ENCODE peak calls at places on chromosomes 5 and 9, in five cellular contexts. One of them, this sample, is unnamed.

GRCh38 chr9:133583586-133583985 is 25.6 kb downstream of the FAM163B start:
- DNase-seq in stimulated activated CD8-positive, alpha-beta memory T cell treated with anti-CD3 and anti-CD28 coated beads, Interleukin-15, amount 100 ng/mL, for 24 hours: no peak
- DNase-seq in dorsolateral prefrontal cortex: no peak
- DNase-seq in ELR: no peak
- DNase-seq in kidney tubule cell: no peak
- DNase-seq in this sample: no peak

GRCh38 chr5:2753452-2754409 is 2.3 kb upstream of the IRX2 start:
- DNase-seq in kidney tubule cell: no peak
- DNase-seq in ELR: no peak
- DNase-seq in dorsolateral prefrontal cortex: no peak
- DNase-seq in stimulated activated CD8-positive, alpha-beta memory T cell treated with anti-CD3 and anti-CD28 coated beads, Interleukin-15, amount 100 ng/mL, for 24 hours: no peak
- DNase-seq in this sample: no peak

GRCh38 chr5:176679365-176680225 is 32.3 kb downstream of the TSPAN17 start:
- DNase-seq in kidney tubule cell: no peak
- DNase-seq in stimulated activated CD8-positive, alpha-beta memory T cell treated with anti-CD3 and anti-CD28 coated beads, Interleukin-15, amount 100 ng/mL, for 24 hours: no peak
- DNase-seq in ELR: no peak
- DNase-seq in dorsolateral prefrontal cortex: no peak
- DNase-seq in this sample: no peak

GRCh38 chr9:132556701-132557100 is 25.7 kb upstream of the BARHL1 start:
- DNase-seq in stimulated activated CD8-positive, alpha-beta memory T cell treated with anti-CD3 and anti-CD28 coated beads, Interleukin-15, amount 100 ng/mL, for 24 hours: no peak
- DNase-seq in dorsolateral prefrontal cortex: no peak
- DNase-seq in kidney tubule cell: no peak
- DNase-seq in ELR: no peak
- DNase-seq in this sample: no peak

GRCh38 chr9:20728493-20729220 is 44.6 kb downstream of the FOCAD start:
- DNase-seq in stimulated activated CD8-positive, alpha-beta memory T cell treated with anti-CD3 and anti-CD28 coated beads, Interleukin-15, amount 100 ng/mL, for 24 hours: no peak
- DNase-seq in ELR: peak; percentile 8
- DNase-seq in kidney tubule cell: no peak
- DNase-seq in dorsolateral prefrontal cortex: no peak
- DNase-seq in this sample: no peak

GRCh38 chr5:68395844-68396523 is 180.4 kb downstream of the PIK3R1 start:
- DNase-seq in dorsolateral prefrontal cortex: no peak
- DNase-seq in kidney tubule cell: peak; percentile 92
- DNase-seq in stimulated activated CD8-positive, alpha-beta memory T cell treated with anti-CD3 and anti-CD28 coated beads, Interleukin-15, amount 100 ng/mL, for 24 hours: no peak
- DNase-seq in ELR: no peak
- DNase-seq in this sample: peak; percentile 3

GRCh38 chr9:112570731-112571167 is 84.1 kb downstream of the KIAA1958 start:
- DNase-seq in ELR: no peak
- DNase-seq in stimulated activated CD8-positive, alpha-beta memory T cell treated with anti-CD3 and anti-CD28 coated beads, Interleukin-15, amount 100 ng/mL, for 24 hours: no peak
- DNase-seq in dorsolateral prefrontal cortex: peak; percentile 70
- DNase-seq in kidney tubule cell: no peak
- DNase-seq in this sample: no peak

GRCh38 chr5:136073714-136074113 is 44.9 kb downstream of the TGFBI start:
- DNase-seq in ELR: no peak
- DNase-seq in stimulated activated CD8-positive, alpha-beta memory T cell treated with anti-CD3 and anti-CD28 coated beads, Interleukin-15, amount 100 ng/mL, for 24 hours: no peak
- DNase-seq in kidney tubule cell: no peak
- DNase-seq in dorsolateral prefrontal cortex: no peak
- DNase-seq in this sample: no peak

GRCh38 chr5:120533581-120533980 is 69.5 kb downstream of the PRR16 start:
- DNase-seq in stimulated activated CD8-positive, alpha-beta memory T cell treated with anti-CD3 and anti-CD28 coated beads, Interleukin-15, amount 100 ng/mL, for 24 hours: no peak
- DNase-seq in ELR: no peak
- DNase-seq in dorsolateral prefrontal cortex: no peak
- DNase-seq in kidney tubule cell: no peak
- DNase-seq in this sample: no peak